ENCODE peak calls at places on chromosome 5, in four cellular contexts. One of them, this sample, is unnamed.

GRCh38 chr5:73151733-73152410 is 21.1 kb upstream of the TMEM174 start:
- DNase-seq in fibroblast of lung: no peak
- DNase-seq in hepatocyte: no peak
- DNase-seq in H9: no peak
- DNase-seq in this sample: no peak

GRCh38 chr5:159132429-159133040 is 32.8 kb upstream of the EBF1 start:
- DNase-seq in fibroblast of lung: no peak
- DNase-seq in hepatocyte: no peak
- DNase-seq in H9: no peak
- DNase-seq in this sample: no peak

GRCh38 chr5:135339623-135340022 is 59.4 kb downstream of the MACROH2A1 start:
- DNase-seq in fibroblast of lung: no peak
- DNase-seq in hepatocyte: no peak
- DNase-seq in H9: no peak
- DNase-seq in this sample: no peak

GRCh38 chr5:177432143-177432904 is 5.8 kb downstream of the GRK6 start:
- DNase-seq in fibroblast of lung: no peak
- DNase-seq in hepatocyte: no peak
- DNase-seq in H9: no peak
- DNase-seq in this sample: no peak

GRCh38 chr5:23084815-23085214 is 231.7 kb upstream of the CDH12 start:
- DNase-seq in fibroblast of lung: no peak
- DNase-seq in hepatocyte: no peak
- DNase-seq in H9: no peak
- DNase-seq in this sample: no peak

GRCh38 chr5:146441896-146442295 is 5.2 kb upstream of the TCERG1 start:
- DNase-seq in fibroblast of lung: no peak
- DNase-seq in hepatocyte: no peak
- DNase-seq in H9: no peak
- DNase-seq in this sample: no peak

GRCh38 chr5:74310967-74311930 is 329.3 kb downstream of the ENC1 start:
- DNase-seq in fibroblast of lung: no peak
- DNase-seq in hepatocyte: no peak
- DNase-seq in H9: no peak
- DNase-seq in this sample: peak; percentile 58

GRCh38 chr5:111374380-111374779 is 138.0 kb downstream of the STARD4 start:
- DNase-seq in fibroblast of lung: no peak
- DNase-seq in hepatocyte: no peak
- DNase-seq in H9: no peak
- DNase-seq in this sample: no peak

GRCh38 chr5:143140492-143141231 is 262.8 kb downstream of the NR3C1 start:
- DNase-seq in fibroblast of lung: no peak
- DNase-seq in hepatocyte: no peak
- DNase-seq in H9: no peak
- DNase-seq in this sample: no peak

DNA sequence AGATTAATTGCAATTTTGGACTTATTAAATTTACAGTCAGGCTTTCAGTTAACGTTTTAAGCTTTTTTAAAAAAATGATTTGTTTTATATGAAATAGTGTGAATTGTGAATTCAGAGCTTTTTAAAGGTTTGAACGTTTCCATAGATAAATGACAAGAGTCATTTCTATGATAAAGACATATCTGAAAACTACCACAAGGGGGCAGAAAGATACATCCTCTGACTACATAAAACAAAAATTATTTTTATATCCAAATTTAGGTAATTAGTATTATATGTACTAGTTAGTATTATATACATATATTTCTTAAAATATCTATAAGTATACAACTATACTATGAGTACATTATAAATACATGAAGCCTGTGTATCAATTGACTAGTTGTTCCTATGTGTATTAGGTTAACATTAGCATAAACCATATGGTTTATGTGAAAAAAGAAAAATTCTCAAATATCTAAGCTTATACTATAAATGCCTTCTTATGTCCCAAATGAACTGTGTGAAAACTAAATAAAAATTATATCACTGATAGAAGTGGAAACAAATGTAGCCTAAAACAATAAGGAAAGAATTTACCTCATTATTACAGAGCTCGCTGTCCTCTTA is 155.2 kb downstream of the MEF2C start:
- DNase-seq in fibroblast of lung: peak; percentile 53
- DNase-seq in hepatocyte: peak; percentile 46
- DNase-seq in H9: no peak
- DNase-seq in this sample: peak; percentile 2
- H3K27ac ChIP-seq in fibroblast of lung: no peak overlapping the region
- H3K27ac ChIP-seq in hepatocyte: no peak overlapping the region
- H3K27ac ChIP-seq in H9: no peak overlapping the region
- H3K27ac ChIP-seq in this sample: no peak overlapping the region

DNA sequence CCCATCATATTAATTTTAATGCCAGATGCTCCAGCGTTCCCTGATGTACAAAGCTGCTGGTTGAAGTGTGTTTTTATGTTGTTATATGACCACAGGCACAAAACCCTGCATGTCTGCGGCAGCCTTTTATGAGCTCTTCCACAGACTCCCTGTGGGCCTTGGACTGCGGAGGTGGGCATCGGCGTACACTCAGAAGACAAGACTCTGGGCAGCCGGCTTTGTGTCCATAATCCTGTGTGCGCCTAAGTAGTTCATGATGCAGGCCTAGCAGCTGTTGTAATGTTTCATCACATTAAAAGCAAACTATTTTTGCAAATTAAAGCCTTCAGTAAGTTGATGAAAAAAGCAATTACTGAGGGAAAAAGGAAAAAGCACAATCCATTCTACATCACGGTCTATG is 78.8 kb downstream of the SEMA6A start:
- DNase-seq in fibroblast of lung: no peak
- DNase-seq in hepatocyte: no peak
- DNase-seq in H9: no peak
- DNase-seq in this sample: no peak
- H3K4me2 ChIP-seq in fibroblast of lung: no peak overlapping the region
- H3K4me2 ChIP-seq in hepatocyte: no peak overlapping the region
- H3K4me2 ChIP-seq in H9: no peak overlapping the region
- H3K4me2 ChIP-seq in this sample: no peak overlapping the region

DNA sequence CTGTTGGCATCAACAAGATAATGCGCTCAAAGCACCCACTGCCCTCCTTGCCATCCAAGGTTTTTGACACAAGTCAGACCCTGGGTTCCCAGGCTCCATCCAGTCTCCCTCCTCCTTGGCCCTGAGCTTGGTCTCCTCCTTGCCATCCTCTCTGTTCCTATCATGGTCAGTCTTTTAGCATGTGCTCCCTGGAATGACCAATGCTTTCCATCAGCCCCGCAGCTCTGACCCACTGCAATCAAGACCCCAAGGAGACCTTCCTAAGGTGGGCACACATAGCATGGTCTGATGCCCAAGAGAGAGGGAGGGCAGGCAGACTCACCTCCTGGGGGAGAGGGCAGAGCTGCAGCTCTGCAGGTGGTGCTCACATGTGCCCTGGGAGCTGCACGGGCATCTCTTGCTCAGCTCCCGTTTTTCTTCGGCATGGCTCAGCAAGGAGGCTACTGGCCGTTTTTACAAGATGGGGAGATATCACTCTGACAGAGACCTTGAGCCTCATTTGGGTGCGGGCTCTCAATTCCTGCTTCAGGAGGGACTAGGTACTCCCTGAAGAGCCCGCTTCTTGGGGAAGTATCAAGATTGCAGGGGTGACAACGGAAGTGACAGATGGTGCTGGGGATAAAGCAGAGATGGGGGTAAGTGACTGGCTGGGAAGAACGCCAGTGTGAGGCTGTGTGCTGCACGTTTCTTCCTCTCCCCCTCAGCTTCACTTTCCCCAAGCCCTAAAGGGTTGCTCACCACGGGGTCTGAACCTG is 3.3 kb downstream of the SEPTIN8 start:
- DNase-seq in fibroblast of lung: no peak
- DNase-seq in hepatocyte: no peak
- DNase-seq in H9: no peak
- DNase-seq in this sample: no peak
- H3K4me1 ChIP-seq in fibroblast of lung: peaks cover 23% of the 10 kb centered on the region
- H3K4me1 ChIP-seq in hepatocyte: peaks cover 15% of the 10 kb centered on the region
- H3K4me1 ChIP-seq in H9: peaks cover 10% of the 10 kb centered on the region
- H3K4me1 ChIP-seq in this sample: peaks cover 4% of the 10 kb centered on the region

GRCh38 chr5:119340597-119341218 is 15.1 kb upstream of the TNFAIP8 start:
- DNase-seq in fibroblast of lung: no peak
- DNase-seq in hepatocyte: no peak
- DNase-seq in H9: no peak
- DNase-seq in this sample: no peak
- H3K27ac ChIP-seq in fibroblast of lung: no peak overlapping the region
- H3K27ac ChIP-seq in hepatocyte: no peak overlapping the region
- H3K27ac ChIP-seq in H9: no peak overlapping the region
- H3K27ac ChIP-seq in this sample: no peak overlapping the region

GRCh38 chr5:149517461-149518122 is 33.6 kb downstream of the CSNK1A1 start:
- DNase-seq in fibroblast of lung: peak; percentile 19
- DNase-seq in hepatocyte: no peak
- DNase-seq in H9: no peak
- DNase-seq in this sample: no peak
- H3K4me2 ChIP-seq in fibroblast of lung: peak overlapping the region; percentile 5
- H3K4me2 ChIP-seq in hepatocyte: no peak overlapping the region
- H3K4me2 ChIP-seq in H9: no peak overlapping the region
- H3K4me2 ChIP-seq in this sample: peak overlapping the region; percentile 11

GRCh38 chr5:119301210-119301609 is 54.6 kb upstream of the TNFAIP8 start:
- DNase-seq in fibroblast of lung: no peak
- DNase-seq in hepatocyte: no peak
- DNase-seq in H9: no peak
- DNase-seq in this sample: no peak
- H3K4me1 ChIP-seq in fibroblast of lung: peaks cover 21% of the 10 kb centered on the region
- H3K4me1 ChIP-seq in hepatocyte: peaks cover 27% of the 10 kb centered on the region
- H3K4me1 ChIP-seq in H9: no peaks in the 10 kb centered on the region
- H3K4me1 ChIP-seq in this sample: peaks cover 37% of the 10 kb centered on the region